ENCODE peak calls at places on chromosomes 6 and 20, in seven cellular contexts. One of them, this sample, is unnamed.
A peak's percentile ranks its signal among the peaks of the same experiment; 100 is the strongest.

GRCh38 chr6:121940728-121941127 is 458.7 kb upstream of the HSF2 start:
- DNase-seq in lung microvascular endothelial cell: no peak
- DNase-seq in pons: no peak
- DNase-seq in GDM1: no peak
- DNase-seq in omental fat pad: no peak
- DNase-seq in frontal cortex: no peak
- DNase-seq in GM03348: no peak
- DNase-seq in this sample: no peak

GRCh38 chr20:52972190-52972937 is at the start of gene TSHZ2:
- DNase-seq in frontal cortex: no peak
- DNase-seq in lung microvascular endothelial cell: no peak
- DNase-seq in omental fat pad: no peak
- DNase-seq in pons: no peak
- DNase-seq in GDM1: no peak
- DNase-seq in GM03348: peak; percentile 87
- DNase-seq in this sample: no peak

GRCh38 chr20:47960277-47960676 is 175.0 kb upstream of the SULF2 start:
- DNase-seq in pons: no peak
- DNase-seq in omental fat pad: no peak
- DNase-seq in lung microvascular endothelial cell: no peak
- DNase-seq in GM03348: no peak
- DNase-seq in frontal cortex: no peak
- DNase-seq in GDM1: no peak
- DNase-seq in this sample: no peak

GRCh38 chr20:1879369-1879768 is 15.8 kb upstream of the SIRPA start:
- DNase-seq in omental fat pad: no peak
- DNase-seq in pons: no peak
- DNase-seq in GM03348: no peak
- DNase-seq in lung microvascular endothelial cell: no peak
- DNase-seq in GDM1: no peak
- DNase-seq in frontal cortex: no peak
- DNase-seq in this sample: no peak

GRCh38 chr6:53497905-53498304 is 47.0 kb downstream of the GCLC start:
- DNase-seq in lung microvascular endothelial cell: no peak
- DNase-seq in pons: no peak
- DNase-seq in GM03348: no peak
- DNase-seq in GDM1: no peak
- DNase-seq in frontal cortex: no peak
- DNase-seq in omental fat pad: no peak
- DNase-seq in this sample: no peak

GRCh38 chr6:125904871-125905270 is 51.7 kb upstream of the HINT3 start:
- DNase-seq in GDM1: no peak
- DNase-seq in lung microvascular endothelial cell: no peak
- DNase-seq in GM03348: peak; percentile 31
- DNase-seq in omental fat pad: no peak
- DNase-seq in pons: no peak
- DNase-seq in frontal cortex: no peak
- DNase-seq in this sample: peak; percentile 95

GRCh38 chr20:50346372-50347347 is 156.0 kb downstream of the CEBPB start:
- DNase-seq in frontal cortex: no peak
- DNase-seq in omental fat pad: no peak
- DNase-seq in GDM1: peak; percentile 15
- DNase-seq in lung microvascular endothelial cell: peak; percentile 86
- DNase-seq in GM03348: peak; percentile 79
- DNase-seq in pons: peak; percentile 85
- DNase-seq in this sample: peak; percentile 80

GRCh38 chr6:161128680-161129196 is 137.2 kb downstream of the MAP3K4 start:
- DNase-seq in GDM1: no peak
- DNase-seq in pons: no peak
- DNase-seq in GM03348: no peak
- DNase-seq in frontal cortex: no peak
- DNase-seq in omental fat pad: no peak
- DNase-seq in lung microvascular endothelial cell: peak; percentile 41
- DNase-seq in this sample: peak; percentile 78

GRCh38 chr6:158999154-158999668 is 791 bp downstream of the RSPH3 start:
- DNase-seq in GDM1: no peak
- DNase-seq in GM03348: peak; percentile 36
- DNase-seq in pons: no peak
- DNase-seq in lung microvascular endothelial cell: no peak
- DNase-seq in frontal cortex: no peak
- DNase-seq in omental fat pad: no peak
- DNase-seq in this sample: no peak

This sample was measured in HT1080.